ENCODE peak calls at places on chromosome 18, in four cellular contexts. K, D, S and I are unnamed samples.

GRCh38 chr18:22223263-22223960 is 54.0 kb downstream of the GATA6 start:
- DNase-seq in K (no peak), D (peak; percentile 94), S (peak; percentile 94), I (peak; percentile 93)

GRCh38 chr18:11857177-11857887 is 6.1 kb downstream of the CHMP1B start:
- DNase-seq in K (no peak), S (peak; percentile 100), D (peak; percentile 100), I (peak; percentile 100)

GRCh38 chr18:34710430-34711386 is 610 bp downstream of the DTNA start:
- DNase-seq in S (peak; percentile 47), K (no peak), D (peak; percentile 67), I (no peak)

GRCh38 chr18:67310826-67311225 is 205.7 kb downstream of the DSEL start:
- DNase-seq in D (peak; percentile 48), K (no peak), S (peak; percentile 13), I (peak; percentile 34)

GRCh38 chr18:12038661-12039417 is 54.8 kb upstream of the ANKRD62 start:
- DNase-seq in K (peak; percentile 57), D (peak; percentile 68), S (peak; percentile 40), I (no peak)

GRCh38 chr18:4017479-4017878 is 437.6 kb downstream of the DLGAP1 start:
- DNase-seq in S (no peak), K (no peak), D (no peak), I (no peak)

GRCh38 chr18:45760443-45761036 is 36.6 kb downstream of the SLC14A1 start:
- DNase-seq in S (no peak), K (no peak), D (no peak), I (no peak)

GRCh38 chr18:48228301-48228715 is 180.9 kb downstream of the ZBTB7C start:
- DNase-seq in S (no peak), D (no peak), K (peak; percentile 10), I (no peak)

GRCh38 chr18:46630991-46631390 is 26.0 kb downstream of the LOXHD1 start:
- DNase-seq in K (no peak), S (no peak), D (no peak), I (no peak)

GRCh38 chr18:39774957-39775582 is 2180.0 kb upstream of the PIK3C3 start:
- DNase-seq in K (no peak), S (no peak), D (no peak), I (no peak)

GRCh38 chr18:12703714-12704113 is 872 bp downstream of the PSMG2 start:
- DNase-seq in K (peak; percentile 23), D (peak; percentile 24), S (peak; percentile 23), I (no peak)

GRCh38 chr18:77495079-77495478 is 245.4 kb downstream of the GALR1 start:
- DNase-seq in K (no peak), S (no peak), D (no peak), I (no peak)

GRCh38 chr18:68874361-68874760 is 76.5 kb downstream of the CCDC102B start:
- DNase-seq in K (no peak), D (peak; percentile 10), S (peak; percentile 39), I (no peak)

GRCh38 chr18:57683470-57683869 is 61.8 kb upstream of the NARS1 start:
- DNase-seq in S (no peak), K (no peak), D (no peak), I (no peak)

GRCh38 chr18:3590096-3590655 is 140.2 kb downstream of the TGIF1 start:
- DNase-seq in D (no peak), K (no peak), S (no peak), I (no peak)

GRCh38 chr18:49111191-49111988 is 160.6 kb upstream of the SMAD7 start:
- DNase-seq in K (no peak), S (peak; percentile 74), D (no peak), I (no peak)

GRCh38 chr18:11989174-11989573 is 7.9 kb downstream of the IMPA2 start:
- DNase-seq in S (no peak), K (no peak), D (no peak), I (no peak)

GRCh38 chr18:41828137-41828536 is 126.9 kb upstream of the PIK3C3 start:
- DNase-seq in S (no peak), K (no peak), D (no peak), I (no peak)

GRCh38 chr18:21112140-21112473 is 494 bp upstream of the ROCK1 start:
- DNase-seq in S (no peak), D (no peak), K (no peak), I (no peak)

GRCh38 chr18:22604390-22604985 is 186.8 kb upstream of the CTAGE1 start:
- DNase-seq in D (peak; percentile 71), S (peak; percentile 83), K (no peak), I (no peak)

GRCh38 chr18:59272971-59273935 is at the start of gene RAX:
- DNase-seq in S (no peak), D (no peak), K (no peak), I (no peak)

GRCh38 chr18:9809686-9810085 is 76.1 kb upstream of the TXNDC2 start:
- DNase-seq in D (no peak), K (no peak), S (no peak), I (no peak)
- H3K27ac ChIP-seq in D (no peak overlapping the region), K (no peak overlapping the region), S (no peak overlapping the region), I (no peak overlapping the region)

GRCh38 chr18:61742555-61743429 is 150.0 kb downstream of the RNF152 start:
- DNase-seq in K (no peak), D (no peak), S (no peak), I (no peak)

GRCh38 chr18:61743775-61744531 is 148.9 kb downstream of the RNF152 start:
- DNase-seq in K (no peak), S (peak; percentile 43), D (peak; percentile 39), I (no peak)

GRCh38 chr18:61738042-61738441 is 154.8 kb downstream of the RNF152 start:
- DNase-seq in D (no peak), K (no peak), S (no peak), I (no peak)

GRCh38 chr18:61738488-61738887 is 154.3 kb downstream of the RNF152 start:
- DNase-seq in K (no peak), S (peak; percentile 13), D (peak; percentile 42), I (no peak)

DNA sequence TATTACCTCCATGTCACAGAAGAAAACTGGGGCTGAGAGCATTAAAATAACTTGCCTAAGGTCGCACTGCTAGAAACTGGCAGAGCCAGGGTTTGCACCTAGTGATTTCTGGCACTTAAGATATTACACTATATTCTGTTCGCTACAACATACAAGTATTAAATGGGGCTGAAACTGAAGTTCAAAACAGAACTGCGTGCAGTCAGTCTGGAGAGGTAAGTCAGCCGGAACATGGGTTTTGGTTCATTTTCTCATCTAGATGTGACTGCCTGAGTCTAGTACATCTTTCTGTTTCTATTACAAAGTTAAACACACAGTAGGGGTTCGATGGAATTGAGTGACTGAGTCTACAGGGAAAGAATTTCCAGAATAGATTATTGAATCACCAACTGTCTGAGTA is 150.9 kb downstream of the RNF152 start:
- DNase-seq in D (no peak), S (no peak), K (no peak), I (no peak)
- H3K27ac ChIP-seq in D (no peak overlapping the region), S (no peak overlapping the region), K (no peak overlapping the region), I (no peak overlapping the region)

GRCh38 chr18:51120809-51121596 is 76.5 kb downstream of the MEX3C start:
- DNase-seq in D (no peak), K (no peak), S (no peak), I (no peak)
- H3K27ac ChIP-seq in D (no peak overlapping the region), K (no peak overlapping the region), S (no peak overlapping the region), I (no peak overlapping the region)

DNA sequence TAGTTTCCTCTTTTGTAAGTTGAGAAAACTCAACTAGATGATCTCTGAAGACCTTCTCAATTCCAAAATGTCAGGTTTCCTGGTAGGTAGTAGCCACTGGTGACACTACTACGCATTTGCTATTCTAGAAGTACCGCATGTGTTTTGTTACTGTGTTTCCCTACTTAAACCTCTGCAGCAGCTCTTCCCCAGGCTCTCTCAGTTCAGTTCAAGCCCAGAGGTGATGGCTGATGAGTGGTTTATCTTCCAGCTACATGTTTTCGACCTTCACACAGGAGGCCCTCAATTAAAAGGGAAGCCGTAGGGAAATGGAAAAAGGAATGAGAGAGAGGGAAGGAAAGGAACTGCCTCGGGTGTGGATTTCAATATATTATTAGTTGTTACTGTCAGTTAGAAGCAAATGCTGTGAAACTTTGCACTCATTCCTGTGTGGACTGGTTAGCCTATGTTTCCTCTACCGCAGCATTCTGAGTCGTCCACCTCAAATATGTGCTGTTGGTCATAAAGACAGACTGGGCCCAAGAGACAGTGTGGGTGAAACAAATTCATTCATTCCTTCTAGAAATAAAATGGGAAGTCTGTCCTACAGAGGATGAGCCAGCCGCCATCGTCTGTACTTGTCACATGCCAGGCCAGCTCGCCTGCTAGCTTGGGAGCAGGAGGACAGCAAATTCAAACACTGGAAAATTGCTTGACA is 455.2 kb upstream of the RAB12 start:
- DNase-seq in D (peak; percentile 69), K (no peak), S (peak; percentile 77), I (peak; percentile 51)
- H3K27ac ChIP-seq in D (no peak overlapping the region), K (no peak overlapping the region), S (peak overlapping the region; percentile 6), I (no peak overlapping the region)

GRCh38 chr18:36629836-36630235 is 199.0 kb downstream of the TPGS2 start:
- DNase-seq in D (no peak), S (no peak), K (no peak), I (no peak)

GRCh38 chr18:36628435-36629094 is 200.2 kb downstream of the TPGS2 start:
- DNase-seq in K (no peak), D (peak; percentile 43), S (no peak), I (peak; percentile 60)

GRCh38 chr18:36625386-36625785 is 203.4 kb downstream of the TPGS2 start:
- DNase-seq in D (no peak), K (no peak), S (no peak), I (no peak)

GRCh38 chr18:36629095-36629604 is 199.7 kb downstream of the TPGS2 start:
- DNase-seq in S (no peak), K (no peak), D (no peak), I (no peak)

DNA sequence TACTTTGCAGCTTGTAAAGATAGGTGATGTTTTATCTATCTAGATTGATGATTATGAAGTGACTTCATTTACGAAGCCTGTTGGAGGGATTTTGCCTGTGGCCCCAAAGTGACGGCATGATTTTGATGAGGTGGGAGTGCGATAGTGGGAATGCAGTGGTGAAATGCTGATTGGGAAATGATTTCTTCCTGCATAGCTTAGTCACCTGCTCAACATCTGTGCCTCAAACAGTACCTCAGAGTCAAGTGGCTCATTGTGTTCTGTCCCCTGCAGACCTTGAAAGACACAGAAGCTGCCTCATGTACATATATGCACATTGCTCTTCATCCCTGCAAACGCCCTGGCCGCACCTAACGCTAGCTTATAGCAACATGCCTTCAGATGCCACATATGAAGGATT is 201.2 kb downstream of the TPGS2 start:
- DNase-seq in D (no peak), S (no peak), K (no peak), I (no peak)
- H3K27ac ChIP-seq in D (no peak overlapping the region), S (no peak overlapping the region), K (no peak overlapping the region), I (no peak overlapping the region)

DNA sequence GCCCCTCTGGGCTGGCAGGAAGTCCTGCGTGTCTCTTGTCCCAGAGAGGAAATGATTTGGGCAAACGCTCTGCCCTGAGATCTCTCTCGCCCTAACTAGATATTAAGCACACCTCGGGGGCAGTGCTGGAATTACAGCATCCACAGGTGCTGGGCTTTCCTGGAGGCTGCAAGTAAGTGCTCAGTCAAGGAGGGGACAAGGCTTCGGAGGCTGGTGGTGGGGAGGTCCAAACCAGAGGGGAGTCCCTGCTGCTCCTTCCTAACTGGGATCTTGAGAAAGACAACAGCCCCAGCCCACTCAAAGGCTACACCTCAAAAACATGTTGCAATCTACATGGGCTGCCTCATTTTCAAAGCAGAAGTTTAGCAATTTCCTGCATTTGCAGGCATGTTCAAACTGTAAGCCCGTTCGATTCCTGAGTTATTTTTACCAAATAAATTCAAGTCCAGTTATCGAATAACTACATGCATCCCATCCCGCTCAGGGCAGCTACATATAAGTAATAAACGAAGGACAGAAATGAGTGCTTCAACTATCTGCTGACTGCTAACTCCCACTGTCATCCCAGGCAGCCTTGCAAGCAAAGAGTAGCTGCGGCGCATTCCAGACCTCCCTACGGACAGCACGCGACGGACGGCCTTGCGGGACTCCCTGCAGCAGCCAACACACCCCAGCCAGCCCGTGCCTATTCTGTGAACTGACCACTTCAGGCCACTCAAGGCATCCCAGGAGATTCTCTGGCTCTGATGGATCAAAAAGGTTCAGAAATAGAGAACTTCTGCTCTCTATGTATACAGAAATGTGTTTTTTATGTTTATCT is 27.5 kb downstream of the ZNF516 start:
- DNase-seq in K (no peak), S (no peak), D (no peak), I (no peak)
- H3K27ac ChIP-seq in K (no peak overlapping the region), S (no peak overlapping the region), D (no peak overlapping the region), I (no peak overlapping the region)